ENCODE peak calls at places on chromosomes 1 and 21, in five cellular contexts. O is mucosa of descending colon, L is mesothelial cell of epicardium, W is cardiac muscle cell, A is GM23338. F is an unnamed sample.

GRCh38 chr1:202811296-202812175 is 782 bp downstream of the PCAT6 start:
- DNase-seq in O (peak; percentile 54), L (peak; percentile 52), W (peak; percentile 16), A (peak; percentile 67), F (peak; percentile 78)

GRCh38 chr1:53147171-53147570 is 4.7 kb upstream of the SLC1A7 start:
- DNase-seq in O (no peak), L (no peak), W (no peak), A (no peak), F (no peak)

GRCh38 chr21:16587141-16587570 is 857.4 kb downstream of the USP25 start:
- DNase-seq in O (peak; percentile 75), L (no peak), W (peak; percentile 87), A (peak; percentile 32), F (no peak)

GRCh38 chr21:32456497-32456918 is 44.0 kb downstream of the EVA1C start:
- DNase-seq in O (no peak), L (no peak), W (peak; percentile 72), A (no peak), F (no peak)

GRCh38 chr1:175597969-175598765 is 145.2 kb downstream of the TNR start:
- DNase-seq in O (no peak), L (no peak), W (peak; percentile 44), A (no peak), F (no peak)

GRCh38 chr1:168081373-168082007 is 55.2 kb downstream of the GPR161 start:
- DNase-seq in O (no peak), L (no peak), W (peak; percentile 87), A (no peak), F (no peak)

GRCh38 chr1:42955311-42956063 is 3.2 kb downstream of the SLC2A1 start:
- DNase-seq in O (no peak), L (no peak), W (no peak), A (no peak), F (peak; percentile 45)

GRCh38 chr1:27366113-27366410 is 699 bp downstream of the MAP3K6 start:
- DNase-seq in O (peak; percentile 86), L (peak; percentile 76), W (peak; percentile 73), A (peak; percentile 89), F (peak; percentile 92)

GRCh38 chr1:57061369-57061768 is 95.6 kb upstream of the C8B start:
- DNase-seq in O (no peak), L (no peak), W (peak; percentile 8), A (no peak), F (no peak)

GRCh38 chr1:197736689-197737088 is 38.6 kb downstream of the DENND1B start:
- DNase-seq in O (no peak), L (no peak), W (peak; percentile 9), A (no peak), F (no peak)

GRCh38 chr1:118983558-118984021 is 4.6 kb downstream of the TBX15 start:
- DNase-seq in O (no peak), L (no peak), W (no peak), A (peak; percentile 57), F (no peak)

GRCh38 chr1:93000751-93001175 is 39.5 kb upstream of the DIPK1A start:
- DNase-seq in O (no peak), L (no peak), W (peak; percentile 69), A (peak; percentile 74), F (no peak)

GRCh38 chr1:47684518-47684917 is 246.7 kb downstream of the FOXD2 start:
- DNase-seq in O (no peak), L (peak; percentile 37), W (no peak), A (no peak), F (no peak)

GRCh38 chr1:200738733-200739498 is at the start of gene CAMSAP2:
- DNase-seq in O (peak; percentile 79), L (peak; percentile 92), W (peak; percentile 96), A (peak; percentile 83), F (peak; percentile 51)

GRCh38 chr1:47683402-47683801 is 245.6 kb downstream of the FOXD2 start:
- DNase-seq in O (no peak), L (peak; percentile 5), W (no peak), A (no peak), F (no peak)

GRCh38 chr1:89780721-89781120 is 40.1 kb upstream of the LRRC8D start:
- DNase-seq in O (no peak), L (no peak), W (peak; percentile 47), A (peak; percentile 32), F (peak; percentile 62)

GRCh38 chr1:208036177-208036808 is 125.4 kb upstream of the CD34 start:
- DNase-seq in O (no peak), L (no peak), W (peak; percentile 44), A (peak; percentile 67), F (no peak)
- TF ChIP-seq CTCF in O (no peak), L (no peak), W (peak; percentile 38), A (peak; percentile 82), F (no peak)

DNA sequence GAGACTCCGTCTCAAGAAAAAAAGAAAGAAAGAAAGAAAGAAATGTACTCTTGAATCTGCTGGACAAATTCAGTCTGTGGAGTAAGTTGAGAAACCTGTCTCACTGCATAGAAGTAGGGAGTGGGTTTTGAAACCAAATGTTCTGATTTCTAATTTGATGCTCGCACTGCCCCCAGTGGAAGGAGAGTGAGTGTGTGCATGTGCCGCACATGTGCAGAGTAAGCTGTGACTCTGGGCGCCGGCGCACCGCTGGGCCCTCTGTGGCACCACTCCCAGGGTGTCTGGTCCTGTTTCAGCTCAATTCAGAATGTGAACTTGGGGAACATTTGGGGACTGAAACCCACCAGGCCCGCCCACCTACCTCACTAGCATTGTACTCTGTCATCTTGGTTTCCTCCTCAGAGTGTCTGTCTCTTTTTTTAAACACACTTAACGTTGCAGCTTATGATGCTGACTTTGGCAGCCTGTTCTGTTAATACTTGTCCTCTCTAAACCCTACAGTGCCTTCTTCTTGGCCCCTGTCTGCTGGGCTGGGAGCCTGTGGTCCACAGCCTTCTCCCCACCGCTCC is 104.6 kb downstream of the CACNA1E start:
- DNase-seq in O (no peak), L (no peak), W (no peak), A (peak; percentile 67), F (peak; percentile 3)
- TF ChIP-seq CTCF in O (no peak), L (no peak), W (no peak), A (peak; percentile 46), F (no peak)

DNA sequence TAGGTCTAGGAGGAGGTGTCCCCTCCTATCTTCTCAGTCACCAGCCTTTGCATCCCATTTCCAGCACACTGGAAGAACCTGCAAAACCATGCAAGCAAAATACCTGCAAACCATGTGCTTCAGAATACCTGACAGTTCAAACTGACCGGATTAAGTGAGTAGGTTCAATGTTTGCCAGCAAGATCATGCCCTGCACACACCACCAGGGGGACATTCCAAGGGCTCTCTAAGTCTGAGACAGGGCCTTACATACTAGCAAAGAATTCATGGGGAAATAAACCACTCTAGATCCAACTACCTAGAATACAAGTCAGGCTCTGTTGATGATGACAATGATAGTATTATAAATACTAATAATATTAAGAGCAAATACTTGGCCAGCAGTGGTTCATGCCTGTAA is 27.6 kb downstream of the INPP5B start:
- DNase-seq in O (no peak), L (no peak), W (peak; percentile 20), A (peak; percentile 71), F (peak; percentile 42)
- TF ChIP-seq CTCF in O (no peak), L (peak; percentile 43), W (peak; percentile 53), A (peak; percentile 54), F (peak; percentile 48)

DNA sequence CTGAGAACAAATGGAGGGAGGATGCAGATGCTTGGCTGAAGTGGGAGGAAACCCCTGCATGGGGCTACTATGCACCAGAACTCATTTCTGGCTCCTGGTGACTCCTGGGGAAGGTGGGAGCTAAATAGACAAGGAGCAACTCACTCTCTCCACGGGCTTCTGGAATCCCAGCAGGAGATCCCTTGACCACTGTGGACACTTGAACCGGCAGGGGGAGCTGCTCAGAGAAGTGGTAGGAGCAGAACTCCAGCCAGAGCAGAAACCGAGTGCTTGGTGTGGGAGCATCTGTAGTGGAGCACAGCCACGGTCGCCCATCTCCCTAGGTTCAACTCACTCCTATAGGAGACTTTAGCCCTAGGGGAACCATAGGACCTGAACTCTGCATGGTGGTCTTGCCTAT is 205.6 kb upstream of the GJB5 start:
- DNase-seq in O (peak; percentile 73), L (no peak), W (no peak), A (peak; percentile 80), F (peak; percentile 24)
- TF ChIP-seq CTCF in O (no peak), L (no peak), W (no peak), A (peak; percentile 72), F (no peak)

DNA sequence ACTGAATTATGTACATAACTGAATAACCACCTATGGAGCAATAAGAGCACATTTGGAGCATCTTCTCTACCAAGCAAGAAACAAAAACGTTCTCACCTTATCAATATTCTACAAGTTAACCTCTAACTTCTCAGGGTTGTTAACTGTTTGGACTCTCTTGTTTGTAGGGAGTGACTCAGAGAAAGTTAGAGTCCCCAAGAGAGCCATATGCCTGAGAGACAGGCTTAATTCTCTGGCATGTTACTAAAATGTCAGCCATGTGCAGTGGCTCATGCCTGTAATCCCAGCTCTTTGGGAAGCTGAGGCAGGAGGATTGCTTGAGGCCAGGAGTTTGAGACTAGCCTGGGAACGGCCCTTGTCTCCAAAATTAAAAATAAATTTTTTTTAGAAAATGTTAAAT is 4.2 kb upstream of the HENMT1 start:
- DNase-seq in O (no peak), L (no peak), W (no peak), A (no peak), F (no peak)
- TF ChIP-seq CTCF in O (no peak), L (no peak), W (no peak), A (no peak), F (no peak)

GRCh38 chr1:109815809-109816791 is 52.4 kb upstream of the EPS8L3 start:
- DNase-seq in O (no peak), L (no peak), W (peak; percentile 32), A (no peak), F (no peak)
- TF ChIP-seq CTCF in O (no peak), L (no peak), W (no peak), A (no peak), F (no peak)

GRCh38 chr1:209104646-209105045 is 478.9 kb upstream of the CAMK1G start:
- DNase-seq in O (no peak), L (no peak), W (no peak), A (no peak), F (no peak)

GRCh38 chr1:209106861-209107260 is 476.7 kb upstream of the CAMK1G start:
- DNase-seq in O (no peak), L (no peak), W (no peak), A (no peak), F (no peak)

GRCh38 chr1:209107535-209107934 is 476.0 kb upstream of the CAMK1G start:
- DNase-seq in O (no peak), L (no peak), W (no peak), A (no peak), F (no peak)

GRCh38 chr1:209105769-209106168 is 477.7 kb upstream of the CAMK1G start:
- DNase-seq in O (no peak), L (no peak), W (no peak), A (no peak), F (no peak)

DNA sequence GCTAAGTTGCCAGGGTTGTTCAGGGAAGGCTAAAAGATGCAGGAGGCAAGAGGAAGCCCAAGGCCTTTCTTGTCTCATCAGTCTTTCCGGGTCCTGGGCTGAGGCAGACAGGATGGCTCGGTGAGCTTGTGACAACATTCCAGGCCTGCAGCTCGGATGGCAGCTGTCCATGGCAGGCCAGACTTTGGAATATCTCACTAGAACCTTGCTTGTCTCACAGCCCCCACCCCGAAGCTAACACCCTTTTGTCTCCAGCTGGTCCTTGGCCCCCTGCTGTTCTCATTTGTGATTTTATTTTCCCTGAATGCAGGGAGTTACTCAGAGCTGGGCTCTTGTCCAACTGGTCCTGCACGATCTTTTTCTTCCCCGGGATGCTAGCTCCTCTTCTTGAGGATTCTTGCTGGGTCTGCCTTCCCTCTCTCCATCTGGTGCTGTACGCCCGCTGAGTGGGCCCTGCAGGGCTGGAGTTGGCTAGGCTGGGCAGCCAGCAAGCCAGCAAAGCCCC is 477.2 kb upstream of the CAMK1G start:
- DNase-seq in O (no peak), L (no peak), W (peak; percentile 10), A (peak; percentile 21), F (no peak)
- TF ChIP-seq CTCF in O (no peak), L (no peak), W (no peak), A (no peak), F (no peak)